ENCODE peak calls at places on chromosome 2, in four cellular contexts. Z is T-cell, Q is WTC11, W is GM12865. B is an unnamed sample.

GRCh38 chr2:78979380-78980238 is 45.9 kb upstream of the REG3G start:
- DNase-seq in Q (peak), Z (no peak), W (peak), B (no peak)

GRCh38 chr2:107719781-107720180 is 106.9 kb upstream of the RGPD4 start:
- DNase-seq in Q (no peak), Z (no peak), W (no peak), B (no peak)

GRCh38 chr2:168773719-168774521 is 28.5 kb upstream of the NOSTRIN start:
- DNase-seq in W (peak), Z (no peak), Q (peak), B (no peak)

GRCh38 chr2:11738589-11739436 is 7.6 kb upstream of the LPIN1 start:
- DNase-seq in Q (peak), W (peak), Z (no peak), B (no peak)

GRCh38 chr2:109126501-109126860 is 2.5 kb upstream of the SH3RF3 start:
- DNase-seq in W (no peak), Q (no peak), Z (no peak), B (no peak)

GRCh38 chr2:238418999-238419546 is 7.7 kb upstream of the ASB1 start:
- DNase-seq in W (no peak), Q (no peak), Z (no peak), B (no peak)

GRCh38 chr2:75224636-75225094 is 25.3 kb upstream of the TACR1 start:
- DNase-seq in W (peak), Q (no peak), Z (no peak), B (no peak)

GRCh38 chr2:143844986-143845385 is 674.9 kb downstream of the ZEB2 start:
- DNase-seq in W (no peak), Q (no peak), Z (no peak), B (no peak)

GRCh38 chr2:13745324-13745723 is 887.2 kb upstream of the LRATD1 start:
- DNase-seq in W (peak), Q (peak), Z (no peak), B (no peak)

GRCh38 chr2:36456227-36456788 is 100.7 kb downstream of the CRIM1 start:
- DNase-seq in Z (no peak), W (no peak), Q (no peak), B (no peak)

GRCh38 chr2:28449489-28450395 is 46.1 kb upstream of the PLB1 start:
- DNase-seq in W (peak), Q (no peak), Z (no peak), B (no peak)

GRCh38 chr2:225599856-225600255 is 200.3 kb downstream of the NYAP2 start:
- DNase-seq in W (no peak), Q (no peak), Z (no peak), B (no peak)

GRCh38 chr2:156476516-156477206 is 40.5 kb downstream of the GPD2 start:
- DNase-seq in Q (no peak), Z (no peak), W (peak), B (no peak)

GRCh38 chr2:5524551-5524950 is 167.6 kb upstream of the SOX11 start:
- DNase-seq in Q (no peak), W (no peak), Z (no peak), B (no peak)

B was measured in GM12892.